ENCODE peak calls at places on chromosomes 4 and X, in eight cellular contexts. V, Y, L, W, F, A, J and U are unnamed samples.
A peak's percentile ranks its signal among the peaks of the same experiment; 100 is the strongest.

GRCh38 chr4:118981839-118982381 is 93.3 kb downstream of the SYNPO2 start:
- DNase-seq in A (peak; percentile 93), F (peak; percentile 49), J (no peak), W (peak; percentile 67), V (peak; percentile 72), L (peak; percentile 55), Y (peak; percentile 9), U (peak; percentile 57)

GRCh38 chrX:8037593-8038348 is 110.6 kb upstream of the PNPLA4 start:
- DNase-seq in W (peak; percentile 0), V (no peak), Y (no peak), J (no peak), L (no peak), A (no peak), F (no peak), U (no peak)

GRCh38 chrX:71095555-71095970 is at the start of gene FOXO4:
- DNase-seq in F (peak; percentile 65), W (peak; percentile 56), J (peak; percentile 72), Y (peak; percentile 54), L (peak; percentile 61), A (peak; percentile 81), V (peak; percentile 90), U (peak; percentile 93)

GRCh38 chrX:56783996-56784620 is 55.1 kb downstream of the NBDY start:
- DNase-seq in L (no peak), J (no peak), V (no peak), A (no peak), Y (no peak), F (no peak), W (no peak), U (peak; percentile 12)

GRCh38 chr4:132557660-132558059 is 591.4 kb upstream of the PCDH10 start:
- DNase-seq in L (peak; percentile 26), F (no peak), J (no peak), A (no peak), Y (no peak), W (no peak), V (no peak), U (no peak)

GRCh38 chr4:140213116-140213515 is 59.1 kb upstream of the MAML3 start:
- DNase-seq in V (no peak), J (no peak), W (no peak), A (peak; percentile 12), L (no peak), Y (no peak), F (no peak), U (no peak)

GRCh38 chrX:124925681-124926080 is 394.0 kb upstream of the TEX13C start:
- DNase-seq in L (no peak), F (no peak), Y (no peak), A (no peak), V (no peak), W (no peak), J (no peak), U (no peak)

GRCh38 chr4:13371050-13371449 is 113.1 kb downstream of the RAB28 start:
- DNase-seq in W (no peak), F (no peak), Y (no peak), L (no peak), V (no peak), A (no peak), J (no peak), U (no peak)

GRCh38 chr4:6972911-6973310 is 63.3 kb downstream of the TBC1D14 start:
- DNase-seq in A (no peak), L (no peak), W (no peak), J (no peak), V (no peak), F (no peak), Y (no peak), U (no peak)

GRCh38 chr4:126779001-126779400 is 853.8 kb upstream of the INTU start:
- DNase-seq in A (peak; percentile 6), L (no peak), V (no peak), F (no peak), Y (no peak), J (no peak), W (no peak), U (no peak)

GRCh38 chr4:53863731-53864130 is 200.7 kb downstream of the CHIC2 start:
- DNase-seq in J (no peak), A (peak; percentile 82), L (no peak), Y (no peak), V (no peak), F (no peak), W (no peak), U (no peak)

GRCh38 chr4:174522183-174523002 is at the start of gene HPGD:
- DNase-seq in Y (peak; percentile 17), F (no peak), L (no peak), V (no peak), J (peak; percentile 40), A (peak; percentile 20), W (no peak), U (peak; percentile 91)

GRCh38 chr4:105088110-105088879 is 58.4 kb upstream of the TET2 start:
- DNase-seq in L (no peak), Y (no peak), V (peak; percentile 5), J (no peak), W (no peak), F (peak; percentile 39), A (peak; percentile 92), U (no peak)

GRCh38 chr4:181959121-181959520 is 284.1 kb upstream of the TENM3 start:
- DNase-seq in J (no peak), V (no peak), A (peak; percentile 34), Y (no peak), W (no peak), L (no peak), F (no peak), U (no peak)